ENCODE peak calls at places on chromosomes 11 and 22, in seven cellular contexts. O is CD4-positive, alpha-beta T cell; T is left cardiac atrium; F is omental fat pad; W is CD8-positive, alpha-beta T cell; P is lung; M is hypothalamus. J is an unnamed sample.

GRCh38 chr11:19952101-19952605 is 208.1 kb downstream of the DBX1 start:
- DNase-seq in F (no peak), O (no peak), P (no peak), T (no peak), M (no peak), W (no peak), J (no peak)

GRCh38 chr22:37187891-37188761 is at the start of gene C1QTNF6:
- DNase-seq in P (no peak), W (no peak), F (no peak), T (peak; percentile 68), M (no peak), O (no peak), J (no peak)

GRCh38 chr11:20261526-20261925 is 101.3 kb upstream of the DBX1 start:
- DNase-seq in P (no peak), F (no peak), T (no peak), M (no peak), W (no peak), O (no peak), J (no peak)

GRCh38 chr11:70333206-70333605 is 62.7 kb downstream of the PPFIA1 start:
- DNase-seq in P (no peak), T (no peak), O (no peak), F (no peak), M (no peak), W (no peak), J (no peak)

GRCh38 chr11:73271936-73272679 is at the start of gene P2RY6:
- DNase-seq in W (no peak), O (no peak), P (no peak), M (no peak), F (no peak), T (peak; percentile 57), J (no peak)

GRCh38 chr11:21888814-21889213 is 304.1 kb upstream of the ANO5 start:
- DNase-seq in T (no peak), M (no peak), F (no peak), O (no peak), W (no peak), P (no peak), J (no peak)

GRCh38 chr22:27460596-27461347 is 340.8 kb downstream of the MN1 start:
- DNase-seq in O (no peak), F (no peak), T (peak; percentile 35), W (no peak), M (no peak), P (no peak), J (no peak)

GRCh38 chr11:7516488-7516887 is 2.7 kb downstream of the PPFIBP2 start:
- DNase-seq in O (no peak), W (peak; percentile 36), M (no peak), P (no peak), T (no peak), F (no peak), J (no peak)

GRCh38 chr11:94774345-94774744 is 6.2 kb downstream of the AMOTL1 start:
- DNase-seq in T (no peak), W (no peak), P (no peak), F (no peak), M (no peak), O (no peak), J (no peak)

GRCh38 chr11:60018058-60018457 is 1.1 kb downstream of the OOSP4B start:
- DNase-seq in P (no peak), F (no peak), T (no peak), W (no peak), M (no peak), O (no peak), J (no peak)

GRCh38 chr22:45453764-45454163 is 40.3 kb downstream of the RIBC2 start:
- DNase-seq in F (no peak), T (no peak), O (no peak), W (no peak), M (no peak), P (no peak), J (no peak)

GRCh38 chr11:95671768-95672167 is 117.8 kb downstream of the FAM76B start:
- DNase-seq in W (no peak), F (no peak), M (no peak), T (no peak), O (no peak), P (no peak), J (no peak)

GRCh38 chr11:9692696-9693095 is 28.8 kb downstream of the SWAP70 start:
- DNase-seq in P (no peak), W (no peak), T (no peak), M (no peak), F (no peak), O (no peak), J (no peak)

GRCh38 chr11:79263001-79263400 is 177.8 kb downstream of the TENM4 start:
- DNase-seq in T (peak; percentile 45), W (no peak), P (no peak), F (no peak), M (no peak), O (no peak), J (no peak)

GRCh38 chr11:100739636-100740035 is 52.5 kb downstream of the ARHGAP42 start:
- DNase-seq in W (no peak), T (no peak), F (no peak), O (no peak), P (peak; percentile 35), M (no peak), J (no peak)

GRCh38 chr11:113849713-113850112 is 25.7 kb downstream of the USP28 start:
- DNase-seq in M (no peak), F (no peak), W (no peak), T (no peak), O (no peak), P (no peak), J (no peak)

GRCh38 chr11:9815486-9816136 is 151.7 kb downstream of the SWAP70 start:
- DNase-seq in M (no peak), W (no peak), F (no peak), O (no peak), T (no peak), P (peak; percentile 30), J (no peak)

GRCh38 chr11:73564903-73565302 is 33.0 kb downstream of the FAM168A start:
- DNase-seq in M (no peak), W (no peak), O (no peak), P (no peak), T (no peak), F (no peak), J (no peak)

GRCh38 chr11:93740802-93741093 is 547 bp downstream of the TAF1D start:
- DNase-seq in O (peak; percentile 52), M (no peak), T (peak; percentile 76), W (peak; percentile 59), F (no peak), P (peak; percentile 64), J (peak; percentile 61)

GRCh38 chr11:86499723-86500129 is 125.0 kb downstream of the CCDC81 start:
- DNase-seq in W (no peak), O (no peak), F (no peak), P (no peak), M (no peak), T (no peak), J (no peak)

GRCh38 chr11:113505046-113505445 is 29.8 kb upstream of the DRD2 start:
- DNase-seq in T (no peak), F (no peak), O (no peak), P (no peak), M (no peak), W (no peak), J (no peak)

GRCh38 chr11:60315866-60316265 is 11.2 kb upstream of the MS4A6E start:
- DNase-seq in O (no peak), F (no peak), W (no peak), P (no peak), T (no peak), M (no peak), J (no peak)

GRCh38 chr11:76670475-76671235 is at the start of gene LRRC32:
- DNase-seq in M (no peak), W (peak; percentile 26), F (no peak), P (peak; percentile 55), O (peak; percentile 9), T (peak; percentile 86), J (no peak)

GRCh38 chr11:1198766-1199688 is 23.8 kb upstream of the MUC5B start:
- DNase-seq in P (no peak), F (no peak), W (no peak), T (peak; percentile 17), M (no peak), O (no peak), J (no peak)